ENCODE peak calls at places on chromosome 22, in five cellular contexts. W is natural killer cell, M is upper lobe of right lung, G is breast epithelium, I is brain microvascular endothelial cell. V is an unnamed sample.

GRCh38 chr22:28894320-28894719 is 10.9 kb downstream of the ZNRF3 start:
- DNase-seq in W (no peak), I (no peak), G (no peak), M (no peak), V (no peak)

GRCh38 chr22:32106930-32107329 is 52.2 kb downstream of the C22orf42 start:
- DNase-seq in G (no peak), W (no peak), M (no peak), I (no peak), V (no peak)

GRCh38 chr22:30947821-30948454 is 20.6 kb downstream of the MORC2 start:
- DNase-seq in G (no peak), I (peak), W (no peak), M (no peak), V (peak)

GRCh38 chr22:41534219-41534618 is 10.1 kb downstream of the POLR3H start:
- DNase-seq in W (no peak), M (no peak), I (no peak), G (no peak), V (no peak)

GRCh38 chr22:40324468-40325305 is 21.6 kb upstream of the ADSL start:
- DNase-seq in M (no peak), I (no peak), G (no peak), W (no peak), V (no peak)

GRCh38 chr22:31829505-31829904 is 75.7 kb downstream of the DEPDC5 start:
- DNase-seq in I (peak), M (no peak), W (no peak), G (no peak), V (peak)

GRCh38 chr22:30826670-30827355 is 132.1 kb downstream of the OSBP2 start:
- DNase-seq in G (no peak), W (no peak), I (no peak), M (peak), V (no peak)

GRCh38 chr22:27603823-27604190 is 197.7 kb downstream of the MN1 start:
- DNase-seq in W (no peak), I (peak), G (no peak), M (no peak), V (no peak)

GRCh38 chr22:17943533-17944204 is 80.7 kb downstream of the MICAL3 start:
- DNase-seq in W (no peak), G (no peak), M (no peak), I (no peak), V (no peak)

GRCh38 chr22:41966607-41967240 is 2.5 kb upstream of the SEPTIN3 start:
- DNase-seq in W (no peak), I (peak), M (no peak), G (no peak), V (peak)

GRCh38 chr22:30802202-30803166 is 107.8 kb downstream of the OSBP2 start:
- DNase-seq in M (peak), G (peak), W (peak), I (peak), V (peak)

GRCh38 chr22:35910013-35910860 is 118.4 kb downstream of the RBFOX2 start:
- DNase-seq in G (no peak), W (no peak), I (no peak), M (no peak), V (no peak)

GRCh38 chr22:39239561-39240423 is 5.0 kb downstream of the PDGFB start:
- DNase-seq in I (no peak), W (no peak), G (peak), M (peak), V (no peak)

GRCh38 chr22:40928657-40929056 is 22.5 kb upstream of the RBX1 start:
- DNase-seq in M (no peak), W (no peak), I (no peak), G (no peak), V (no peak)

GRCh38 chr22:38843716-38844660 is at the start of gene NPTXR:
- DNase-seq in I (no peak), M (no peak), W (peak), G (no peak), V (peak)

GRCh38 chr22:39526736-39527171 is 5.8 kb downstream of the RPS19BP1 start:
- DNase-seq in M (no peak), I (no peak), G (no peak), W (no peak), V (no peak)

GRCh38 chr22:26553056-26553752 is 36.7 kb downstream of the TPST2 start:
- DNase-seq in M (no peak), W (no peak), I (peak), G (no peak), V (no peak)

GRCh38 chr22:45441158-45441557 is 27.7 kb downstream of the RIBC2 start:
- DNase-seq in G (no peak), M (no peak), I (peak), W (no peak), V (peak)
- TF ChIP-seq CTCF in G (peak), M (peak), I (peak), W (no peak), V (peak)

GRCh38 chr22:43202756-43203155 is 15.8 kb upstream of the TTLL12 start:
- DNase-seq in I (no peak), G (no peak), W (no peak), M (no peak), V (no peak)

GRCh38 chr22:43202326-43202725 is 15.4 kb upstream of the TTLL12 start:
- DNase-seq in G (no peak), I (no peak), W (no peak), M (no peak), V (no peak)

GRCh38 chr22:43205261-43205691 is 18.3 kb upstream of the TTLL12 start:
- DNase-seq in M (no peak), I (no peak), G (no peak), W (peak), V (no peak)

GRCh38 chr22:43201486-43202219 is 14.7 kb upstream of the TTLL12 start:
- DNase-seq in W (no peak), I (no peak), G (no peak), M (no peak), V (no peak)

GRCh38 chr22:43203471-43203981 is 16.6 kb upstream of the TTLL12 start:
- DNase-seq in M (peak), G (no peak), W (no peak), I (no peak), V (no peak)
- TF ChIP-seq CTCF in M (no peak), G (no peak), W (no peak), I (no peak), V (no peak)

GRCh38 chr22:37547249-37547741 is 13.0 kb upstream of the CDC42EP1 start:
- DNase-seq in G (no peak), I (no peak), W (no peak), M (no peak), V (no peak)

GRCh38 chr22:37546436-37547248 is 13.6 kb upstream of the CDC42EP1 start:
- DNase-seq in M (peak), G (no peak), W (no peak), I (no peak), V (no peak)

GRCh38 chr22:37551981-37552380 is 8.3 kb upstream of the CDC42EP1 start:
- DNase-seq in G (no peak), I (no peak), W (no peak), M (no peak), V (no peak)

GRCh38 chr22:37552560-37553163 is 7.6 kb upstream of the CDC42EP1 start:
- DNase-seq in M (no peak), W (no peak), G (no peak), I (no peak), V (no peak)

GRCh38 chr22:37549704-37550059 is 10.6 kb upstream of the CDC42EP1 start:
- DNase-seq in I (no peak), W (no peak), M (peak), G (peak), V (no peak)
- TF ChIP-seq CTCF in I (peak), W (no peak), M (peak), G (no peak), V (no peak)

DNA sequence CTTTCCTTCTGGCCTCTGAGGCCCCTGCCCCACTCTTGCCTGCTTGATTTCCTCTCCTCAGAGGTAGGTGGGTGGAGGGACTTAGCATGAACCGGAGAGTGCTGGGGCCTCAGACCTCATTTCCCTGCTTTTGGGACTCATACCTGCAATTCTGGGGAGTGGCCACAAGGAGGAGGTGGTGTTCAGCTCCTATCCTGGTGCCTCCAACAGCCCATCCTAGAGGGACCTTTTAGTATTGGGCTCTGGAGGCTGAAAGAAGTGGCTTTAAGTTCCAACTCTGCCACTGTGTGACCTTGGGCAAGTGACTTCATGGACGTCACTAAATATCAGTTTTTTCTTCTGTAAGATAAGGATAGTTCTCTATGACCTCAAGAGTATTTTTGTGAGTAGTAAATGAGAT is 98.6 kb downstream of the KIAA1671 start:
- DNase-seq in G (no peak), M (no peak), W (no peak), I (no peak), V (no peak)
- TF ChIP-seq CTCF in G (no peak), M (peak), W (no peak), I (peak), V (peak)

DNA sequence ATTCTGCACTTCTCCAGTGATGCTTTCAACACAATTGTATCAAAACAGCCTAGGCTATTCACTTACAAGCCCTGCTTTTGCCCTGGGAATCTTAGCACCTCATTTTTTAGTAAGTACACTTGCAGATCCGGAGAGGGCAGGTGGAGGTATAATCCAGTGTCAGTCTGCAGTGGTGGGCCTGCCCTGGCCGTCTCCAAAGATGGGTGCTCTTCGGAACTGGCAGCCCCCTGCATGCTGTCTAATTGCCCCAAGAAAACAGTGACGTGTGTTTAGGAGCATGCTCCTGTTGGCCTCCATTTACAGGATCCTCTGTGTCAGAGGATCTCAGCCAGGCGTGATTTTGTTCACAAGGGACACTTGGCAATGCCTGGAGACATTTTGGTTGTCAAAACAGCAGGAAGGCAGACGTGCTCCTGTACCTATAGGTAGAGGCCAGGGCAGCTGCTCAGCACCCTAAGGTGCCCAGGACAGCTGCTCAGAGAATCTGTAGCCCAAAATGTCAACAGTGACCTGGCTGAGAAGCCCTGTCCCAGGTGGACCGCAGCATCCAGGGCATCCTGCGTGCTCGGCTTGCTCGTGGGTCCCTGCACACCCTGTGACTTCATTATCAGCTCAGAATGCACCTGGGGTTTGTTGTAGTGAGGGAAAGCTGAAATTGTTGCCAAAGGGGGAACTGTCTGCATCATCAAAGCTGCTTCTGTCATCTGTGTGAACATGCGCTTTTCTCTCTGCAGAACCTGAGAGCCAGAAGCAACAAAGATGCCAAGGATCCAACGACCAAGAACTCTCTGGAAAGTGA is 90.7 kb downstream of the BCR start:
- DNase-seq in G (no peak), M (no peak), W (no peak), I (no peak), V (no peak)
- TF ChIP-seq CTCF in G (no peak), M (no peak), W (no peak), I (no peak), V (no peak)

DNA sequence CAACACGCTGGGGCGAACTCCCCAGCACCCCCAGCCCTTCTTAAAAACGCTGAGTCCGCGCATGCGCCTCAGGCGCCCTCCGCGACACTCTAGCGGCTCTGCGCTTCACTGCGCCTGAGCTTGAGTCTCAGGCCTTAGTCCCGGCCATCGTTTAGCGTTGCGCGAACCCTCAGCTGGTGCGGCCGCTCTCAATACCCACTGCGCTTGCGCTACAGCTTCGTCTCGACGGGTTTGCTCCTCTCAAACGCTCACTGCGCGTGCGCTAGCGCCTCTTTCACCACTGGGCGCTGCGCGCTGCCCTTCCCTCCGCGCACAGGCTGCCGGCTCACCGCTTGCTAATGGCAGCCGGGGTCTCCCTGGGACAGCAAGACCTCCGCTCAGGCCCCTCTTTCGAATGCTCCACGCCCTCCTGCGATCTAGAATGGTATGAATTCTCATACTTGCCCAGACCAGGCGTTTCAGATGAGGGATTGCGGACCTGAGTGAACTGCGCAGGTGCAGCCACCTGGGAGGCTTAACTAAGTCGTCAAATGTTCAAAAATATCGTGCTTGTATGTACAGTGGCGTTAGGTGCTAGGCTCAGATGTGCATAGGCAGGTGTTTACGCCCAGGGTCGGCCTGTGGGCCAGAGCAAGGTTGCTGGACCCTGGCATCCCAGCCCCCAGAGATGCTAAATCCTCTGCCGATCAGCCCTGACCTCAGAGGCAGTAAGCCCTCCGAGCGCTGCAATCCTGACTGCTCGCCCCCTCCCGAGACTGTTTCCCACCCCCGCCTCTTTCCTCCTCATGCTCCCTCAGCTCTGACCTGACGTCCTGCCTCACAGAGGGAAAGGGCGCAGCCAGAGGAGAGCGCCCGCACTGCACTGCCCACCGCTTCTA is at the start of gene SLC2A11:
- DNase-seq in G (peak), W (peak), I (peak), M (peak), V (peak)
- TF ChIP-seq CTCF in G (peak), W (no peak), I (peak), M (peak), V (no peak)

DNA sequence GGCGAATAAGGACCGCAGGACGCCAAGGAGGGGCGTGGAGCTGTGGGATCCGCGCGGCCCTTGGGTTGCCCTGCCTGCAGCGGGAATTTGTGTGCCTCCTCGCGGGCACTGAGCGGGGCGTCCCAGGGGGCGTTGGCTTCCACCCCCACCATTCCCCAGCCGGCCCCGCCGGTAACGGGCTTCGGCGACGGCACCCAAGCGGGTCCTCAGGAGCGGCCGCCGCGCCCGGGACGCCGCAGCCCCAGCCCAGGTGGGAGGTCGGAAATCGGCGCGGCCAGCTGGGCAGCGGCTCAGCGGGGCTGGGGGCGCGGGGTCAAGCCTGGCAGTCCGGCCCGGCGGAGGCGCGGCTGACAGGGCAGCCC is 320 bp downstream of the CLTCL1 start:
- DNase-seq in W (no peak), G (no peak), M (peak), I (no peak), V (peak)
- TF ChIP-seq CTCF in W (no peak), G (no peak), M (no peak), I (no peak), V (no peak)

DNA sequence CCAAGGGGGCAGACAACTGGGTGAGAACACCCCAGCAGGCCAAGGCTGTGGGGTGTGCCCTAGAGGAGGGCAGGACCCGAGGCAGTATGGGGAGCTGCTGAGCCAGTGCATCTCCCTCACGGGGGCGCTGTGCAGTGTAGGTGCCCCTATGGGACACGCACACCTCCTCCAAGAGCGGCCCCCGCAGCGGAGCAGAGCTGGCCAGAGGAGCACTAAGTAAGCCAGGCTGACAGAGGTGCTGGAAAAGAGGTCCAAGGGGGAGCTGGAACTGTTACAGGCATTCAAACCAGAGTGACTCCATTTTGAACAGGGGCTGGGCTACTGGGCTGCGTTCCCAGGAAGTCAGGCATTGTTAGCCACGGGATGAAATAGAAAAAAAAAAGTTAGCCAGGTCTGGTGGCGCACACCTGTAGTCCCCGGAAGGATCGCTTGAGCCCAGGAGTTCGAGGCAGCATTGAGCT is 41.8 kb downstream of the TST start:
- DNase-seq in G (peak), I (peak), W (peak), M (peak), V (peak)
- TF ChIP-seq CTCF in G (no peak), I (peak), W (no peak), M (peak), V (peak)

GRCh38 chr22:48705159-48705916 is 1122.3 kb downstream of the BRD1 start:
- DNase-seq in G (no peak), W (no peak), I (no peak), M (peak), V (no peak)
- TF ChIP-seq CTCF in G (no peak), W (no peak), I (no peak), M (no peak), V (no peak)

GRCh38 chr22:20438066-20438677 is 547 bp upstream of the SCARF2 start:
- DNase-seq in G (no peak), M (peak), I (no peak), W (no peak), V (peak)

GRCh38 chr22:20439928-20440575 is 2.4 kb upstream of the SCARF2 start:
- DNase-seq in G (no peak), W (no peak), I (no peak), M (peak), V (peak)

GRCh38 chr22:20439556-20439927 is 1.9 kb upstream of the SCARF2 start:
- DNase-seq in M (no peak), G (no peak), I (no peak), W (no peak), V (peak)

GRCh38 chr22:20437253-20438065 is at the start of gene SCARF2:
- DNase-seq in G (no peak), W (no peak), I (no peak), M (peak), V (peak)

DNA sequence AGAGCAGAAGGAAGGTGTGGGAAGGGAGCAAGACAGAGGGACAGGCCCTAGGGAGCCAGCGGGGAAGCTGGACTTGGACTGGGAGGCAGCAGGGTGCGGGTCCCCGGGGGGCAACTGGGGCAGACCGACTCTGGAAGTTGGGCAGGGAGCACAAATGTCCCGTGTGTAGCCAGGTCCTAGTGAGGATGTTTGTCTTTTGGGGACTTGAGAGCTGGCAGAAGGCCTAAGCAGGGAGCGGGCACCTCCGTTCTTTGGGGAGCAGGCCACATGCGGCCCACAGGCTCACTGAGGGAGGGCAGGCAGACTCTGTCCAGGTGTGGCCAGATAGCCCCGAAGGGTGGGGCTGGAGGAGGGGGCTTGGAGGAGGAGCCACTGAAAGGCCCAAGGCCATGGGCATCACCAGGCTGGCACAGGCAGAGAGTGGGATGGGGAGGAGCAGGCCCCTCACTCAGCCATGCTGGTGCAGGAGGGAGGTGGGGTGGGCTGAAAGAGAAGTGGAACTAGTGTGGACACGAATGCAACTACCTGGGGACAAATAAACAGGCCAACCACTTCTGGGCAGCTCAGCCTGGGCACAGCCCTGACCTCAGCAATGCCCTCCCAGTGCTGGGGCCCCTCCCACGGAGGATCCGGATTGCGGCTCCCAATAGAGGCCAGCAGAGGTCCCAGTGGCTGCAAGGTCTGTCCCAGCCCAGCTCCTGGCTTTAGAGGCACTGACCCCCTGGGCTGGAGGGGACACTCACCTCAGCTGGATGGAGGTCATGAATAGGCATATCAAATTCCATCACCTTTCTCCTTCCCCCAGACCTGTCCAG is 1.3 kb upstream of the SCARF2 start:
- DNase-seq in M (peak), W (no peak), I (no peak), G (no peak), V (peak)
- TF ChIP-seq CTCF in M (peak), W (no peak), I (peak), G (no peak), V (no peak)

V was measured in GM13977.